ENCODE peak calls at places on chromosomes 3 and 15, in six cellular contexts. One of them, this sample, is unnamed.

GRCh38 chr3:42019953-42020260 is 58.0 kb upstream of the ULK4 start:
- DNase-seq in adipocyte: no peak
- DNase-seq in lower lobe of right lung: no peak
- DNase-seq in tibial artery: no peak
- DNase-seq in keratinocyte: no peak
- DNase-seq in mammary epithelial cell: no peak
- DNase-seq in this sample: no peak

GRCh38 chr15:73881539-73882320 is 8.4 kb downstream of the TBC1D21 start:
- DNase-seq in adipocyte: no peak
- DNase-seq in lower lobe of right lung: no peak
- DNase-seq in tibial artery: peak; percentile 4
- DNase-seq in keratinocyte: no peak
- DNase-seq in mammary epithelial cell: no peak
- DNase-seq in this sample: no peak

GRCh38 chr3:146218880-146219866 is 31.7 kb downstream of the PLSCR4 start:
- DNase-seq in adipocyte: peak; percentile 81
- DNase-seq in lower lobe of right lung: no peak
- DNase-seq in tibial artery: no peak
- DNase-seq in keratinocyte: no peak
- DNase-seq in mammary epithelial cell: no peak
- DNase-seq in this sample: peak; percentile 47

GRCh38 chr3:194374930-194375329 is 5.4 kb upstream of the LRRC15 start:
- DNase-seq in adipocyte: no peak
- DNase-seq in lower lobe of right lung: no peak
- DNase-seq in tibial artery: no peak
- DNase-seq in keratinocyte: no peak
- DNase-seq in mammary epithelial cell: no peak
- DNase-seq in this sample: no peak

GRCh38 chr15:101539492-101539891 is 50.0 kb upstream of the PCSK6 start:
- DNase-seq in adipocyte: no peak
- DNase-seq in lower lobe of right lung: no peak
- DNase-seq in tibial artery: no peak
- DNase-seq in keratinocyte: no peak
- DNase-seq in mammary epithelial cell: no peak
- DNase-seq in this sample: no peak

GRCh38 chr3:64138046-64138445 is 87.2 kb downstream of the PRICKLE2 start:
- DNase-seq in adipocyte: no peak
- DNase-seq in lower lobe of right lung: no peak
- DNase-seq in tibial artery: no peak
- DNase-seq in keratinocyte: no peak
- DNase-seq in mammary epithelial cell: peak; percentile 27
- DNase-seq in this sample: no peak

GRCh38 chr3:12879191-12879815 is 37.9 kb upstream of the RPL32 start:
- DNase-seq in adipocyte: no peak
- DNase-seq in lower lobe of right lung: no peak
- DNase-seq in tibial artery: no peak
- DNase-seq in keratinocyte: no peak
- DNase-seq in mammary epithelial cell: no peak
- DNase-seq in this sample: no peak

GRCh38 chr3:171108066-171108465 is 81.5 kb upstream of the SLC2A2 start:
- DNase-seq in adipocyte: no peak
- DNase-seq in lower lobe of right lung: no peak
- DNase-seq in tibial artery: no peak
- DNase-seq in keratinocyte: no peak
- DNase-seq in mammary epithelial cell: peak; percentile 75
- DNase-seq in this sample: no peak

GRCh38 chr15:47466357-47466756 is 250.9 kb upstream of the SEMA6D start:
- DNase-seq in adipocyte: peak; percentile 16
- DNase-seq in lower lobe of right lung: no peak
- DNase-seq in tibial artery: no peak
- DNase-seq in keratinocyte: peak; percentile 66
- DNase-seq in mammary epithelial cell: peak; percentile 77
- DNase-seq in this sample: no peak

GRCh38 chr3:146250449-146251382 is at the start of gene PLSCR4:
- DNase-seq in adipocyte: peak; percentile 77
- DNase-seq in lower lobe of right lung: peak; percentile 67
- DNase-seq in tibial artery: peak; percentile 72
- DNase-seq in keratinocyte: no peak
- DNase-seq in mammary epithelial cell: peak; percentile 43
- DNase-seq in this sample: peak; percentile 60

GRCh38 chr15:42456971-42457370 is 34.0 kb downstream of the ZNF106 start:
- DNase-seq in adipocyte: peak; percentile 81
- DNase-seq in lower lobe of right lung: no peak
- DNase-seq in tibial artery: peak; percentile 32
- DNase-seq in keratinocyte: no peak
- DNase-seq in mammary epithelial cell: no peak
- DNase-seq in this sample: peak; percentile 51
- H3K4me3 ChIP-seq in adipocyte: peak overlapping the region; percentile 83
- H3K4me3 ChIP-seq in lower lobe of right lung: peak overlapping the region; percentile 41
- H3K4me3 ChIP-seq in tibial artery: peak overlapping the region; percentile 33
- H3K4me3 ChIP-seq in keratinocyte: no peak overlapping the region
- H3K4me3 ChIP-seq in mammary epithelial cell: no peak overlapping the region
- H3K4me3 ChIP-seq in this sample: peak overlapping the region; percentile 27

DNA sequence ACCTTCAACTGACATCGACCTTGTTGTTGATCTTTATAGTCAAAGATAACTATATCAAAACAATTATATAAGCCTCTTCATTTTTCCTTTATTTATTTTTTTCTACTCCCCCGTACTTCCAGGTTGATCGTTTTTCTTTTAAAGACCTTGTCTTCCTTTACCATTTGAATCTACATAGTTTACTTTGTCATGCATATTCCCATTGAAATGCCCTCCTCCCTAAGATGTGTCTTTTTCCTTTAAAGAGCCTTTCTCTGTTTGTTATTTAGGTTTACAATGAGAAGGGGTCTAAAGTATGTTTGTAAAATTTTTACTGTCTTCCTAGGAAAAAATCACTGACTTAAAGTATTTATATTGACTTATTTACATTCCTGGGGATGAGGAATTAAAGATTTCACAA is 29.4 kb upstream of the ZNF717 start:
- DNase-seq in adipocyte: no peak
- DNase-seq in lower lobe of right lung: no peak
- DNase-seq in tibial artery: no peak
- DNase-seq in keratinocyte: no peak
- DNase-seq in mammary epithelial cell: no peak
- DNase-seq in this sample: no peak
- H3K4me3 ChIP-seq in adipocyte: no peak overlapping the region
- H3K4me3 ChIP-seq in lower lobe of right lung: no peak overlapping the region
- H3K4me3 ChIP-seq in tibial artery: no peak overlapping the region
- H3K4me3 ChIP-seq in keratinocyte: no peak overlapping the region
- H3K4me3 ChIP-seq in mammary epithelial cell: no peak overlapping the region
- H3K4me3 ChIP-seq in this sample: no peak overlapping the region

DNA sequence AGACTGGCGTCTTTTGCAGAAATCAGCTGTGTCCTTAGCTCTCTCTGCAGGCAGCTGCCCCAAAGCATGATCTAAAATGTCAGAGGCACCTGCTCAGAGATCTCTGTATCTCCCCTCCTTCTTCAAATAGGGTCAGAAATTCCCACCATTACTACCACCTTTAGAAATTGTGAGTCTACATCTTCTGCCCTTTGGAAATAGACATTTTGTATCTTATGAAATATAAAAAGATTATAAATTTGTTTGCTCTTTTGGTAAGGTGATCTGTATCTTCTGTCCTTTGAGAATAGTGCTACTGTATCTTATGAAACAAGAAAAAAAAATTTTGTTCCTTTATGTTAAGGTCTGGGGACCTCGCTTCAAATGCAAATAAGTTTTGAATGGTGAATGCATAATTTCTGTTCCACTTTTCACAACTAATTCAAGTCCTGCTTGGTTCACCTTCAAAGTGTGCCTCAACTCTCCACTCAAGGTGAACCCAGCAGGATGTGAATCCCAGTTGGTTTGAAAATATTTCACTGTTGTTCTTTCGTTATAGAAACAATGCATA is 28.3 kb upstream of the GPD1L start:
- DNase-seq in adipocyte: no peak
- DNase-seq in lower lobe of right lung: no peak
- DNase-seq in tibial artery: no peak
- DNase-seq in keratinocyte: no peak
- DNase-seq in mammary epithelial cell: no peak
- DNase-seq in this sample: no peak
- H3K4me3 ChIP-seq in adipocyte: no peak overlapping the region
- H3K4me3 ChIP-seq in lower lobe of right lung: no peak overlapping the region
- H3K4me3 ChIP-seq in tibial artery: no peak overlapping the region
- H3K4me3 ChIP-seq in keratinocyte: no peak overlapping the region
- H3K4me3 ChIP-seq in mammary epithelial cell: no peak overlapping the region
- H3K4me3 ChIP-seq in this sample: no peak overlapping the region

GRCh38 chr3:71513081-71513480 is 70.4 kb downstream of the FOXP1 start:
- DNase-seq in adipocyte: no peak
- DNase-seq in lower lobe of right lung: no peak
- DNase-seq in tibial artery: no peak
- DNase-seq in keratinocyte: no peak
- DNase-seq in mammary epithelial cell: no peak
- DNase-seq in this sample: no peak
- H3K4me3 ChIP-seq in adipocyte: no peak overlapping the region
- H3K4me3 ChIP-seq in lower lobe of right lung: no peak overlapping the region
- H3K4me3 ChIP-seq in tibial artery: no peak overlapping the region
- H3K4me3 ChIP-seq in keratinocyte: no peak overlapping the region
- H3K4me3 ChIP-seq in mammary epithelial cell: no peak overlapping the region
- H3K4me3 ChIP-seq in this sample: no peak overlapping the region

GRCh38 chr3:49900491-49901153 is 3.1 kb downstream of the MST1R start:
- DNase-seq in adipocyte: peak; percentile 58
- DNase-seq in lower lobe of right lung: peak; percentile 86
- DNase-seq in tibial artery: no peak
- DNase-seq in keratinocyte: peak; percentile 99
- DNase-seq in mammary epithelial cell: peak; percentile 99
- DNase-seq in this sample: no peak
- H3K4me3 ChIP-seq in adipocyte: no peak overlapping the region
- H3K4me3 ChIP-seq in lower lobe of right lung: peak overlapping the region; percentile 19
- H3K4me3 ChIP-seq in tibial artery: no peak overlapping the region
- H3K4me3 ChIP-seq in keratinocyte: peak overlapping the region; percentile 81
- H3K4me3 ChIP-seq in mammary epithelial cell: peak overlapping the region; percentile 26
- H3K4me3 ChIP-seq in this sample: no peak overlapping the region

GRCh38 chr3:52052831-52053306 is 3.5 kb downstream of the DUSP7 start:
- DNase-seq in adipocyte: peak; percentile 86
- DNase-seq in lower lobe of right lung: peak; percentile 92
- DNase-seq in tibial artery: peak; percentile 94
- DNase-seq in keratinocyte: no peak
- DNase-seq in mammary epithelial cell: peak; percentile 73
- DNase-seq in this sample: peak; percentile 63
- H3K4me3 ChIP-seq in adipocyte: peak overlapping the region; percentile 51
- H3K4me3 ChIP-seq in lower lobe of right lung: peak overlapping the region; percentile 78
- H3K4me3 ChIP-seq in tibial artery: peak overlapping the region; percentile 72
- H3K4me3 ChIP-seq in keratinocyte: peak overlapping the region; percentile 95
- H3K4me3 ChIP-seq in mammary epithelial cell: peak overlapping the region; percentile 79
- H3K4me3 ChIP-seq in this sample: peak overlapping the region; percentile 19

GRCh38 chr3:125141596-125142417 is 70.7 kb downstream of the SLC12A8 start:
- DNase-seq in adipocyte: no peak
- DNase-seq in lower lobe of right lung: peak; percentile 87
- DNase-seq in tibial artery: peak; percentile 56
- DNase-seq in keratinocyte: no peak
- DNase-seq in mammary epithelial cell: no peak
- DNase-seq in this sample: peak; percentile 28
- H3K4me3 ChIP-seq in adipocyte: peak overlapping the region; percentile 64
- H3K4me3 ChIP-seq in lower lobe of right lung: peak overlapping the region; percentile 50
- H3K4me3 ChIP-seq in tibial artery: peak overlapping the region; percentile 50
- H3K4me3 ChIP-seq in keratinocyte: no peak overlapping the region
- H3K4me3 ChIP-seq in mammary epithelial cell: no peak overlapping the region
- H3K4me3 ChIP-seq in this sample: peak overlapping the region; percentile 23

DNA sequence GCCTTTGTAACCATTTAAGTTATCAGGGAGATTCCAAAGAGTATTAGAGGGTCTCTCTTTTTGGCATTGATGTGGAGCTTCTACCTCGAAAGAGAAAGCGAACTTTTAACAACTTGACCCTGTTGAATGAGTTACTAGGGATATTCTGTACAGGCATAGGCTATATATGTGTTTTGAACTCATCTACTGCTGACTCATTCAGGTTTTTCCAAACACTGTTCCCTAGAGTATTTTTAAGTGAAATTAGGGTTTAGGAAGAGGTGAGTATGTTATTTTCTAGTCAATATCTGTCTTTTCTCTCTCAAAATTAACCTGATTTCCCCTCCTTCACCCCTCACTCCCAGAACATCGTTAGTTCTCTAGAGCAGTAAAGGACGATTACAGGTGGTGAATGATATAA is 228.1 kb upstream of the C2CD4B start:
- DNase-seq in adipocyte: no peak
- DNase-seq in lower lobe of right lung: no peak
- DNase-seq in tibial artery: no peak
- DNase-seq in keratinocyte: no peak
- DNase-seq in mammary epithelial cell: peak; percentile 21
- DNase-seq in this sample: no peak
- H3K4me3 ChIP-seq in adipocyte: peak overlapping the region; percentile 99
- H3K4me3 ChIP-seq in lower lobe of right lung: no peak overlapping the region
- H3K4me3 ChIP-seq in tibial artery: peak overlapping the region; percentile 72
- H3K4me3 ChIP-seq in keratinocyte: no peak overlapping the region
- H3K4me3 ChIP-seq in mammary epithelial cell: no peak overlapping the region
- H3K4me3 ChIP-seq in this sample: no peak overlapping the region